ENCODE peak calls at places on chromosome X, in ten cellular contexts. B is progenitor cell of endocrine pancreas, V is fibroblast of mammary gland, P is cerebellar nuclear complex, M is omental fat pad, X is HuH-7.5, Y is cardiac fibroblast, H is brain microvascular endothelial cell, D is AG08396, T is NCI-H1694 treated with DMSO at 0.1 percent for 48 hours. G is an unnamed sample.

GRCh38 chrX:72021975-72022374 is 109.7 kb downstream of the RTL5 start:
- DNase-seq in H (no peak), T (peak), P (no peak), B (no peak), V (peak), X (no peak), D (no peak), Y (no peak), M (no peak), G (no peak)

GRCh38 chrX:47991263-47992092 is 12.3 kb downstream of the ZNF182 start:
- DNase-seq in B (no peak), H (peak), X (no peak), D (no peak), P (no peak), T (no peak), Y (peak), M (no peak), V (peak), G (no peak)

GRCh38 chrX:53438174-53438831 is 4.1 kb upstream of the HSD17B10 start:
- DNase-seq in P (no peak), X (no peak), T (no peak), M (no peak), H (no peak), D (no peak), V (no peak), B (no peak), Y (no peak), G (no peak)

GRCh38 chrX:153824348-153824747 is 6.0 kb downstream of the PDZD4 start:
- DNase-seq in D (peak), V (no peak), H (no peak), T (no peak), B (no peak), P (no peak), X (no peak), M (no peak), Y (no peak), G (no peak)

GRCh38 chrX:112147206-112147605 is 64.6 kb upstream of the TRPC5 start:
- DNase-seq in B (peak), T (peak), H (no peak), X (no peak), M (no peak), P (no peak), Y (no peak), D (peak), V (peak), G (no peak)

GRCh38 chrX:123570011-123570590 is 162.8 kb downstream of the THOC2 start:
- DNase-seq in D (no peak), V (no peak), Y (no peak), M (no peak), P (no peak), H (no peak), T (no peak), X (no peak), B (no peak), G (no peak)

GRCh38 chrX:150482537-150483217 is 85.7 kb upstream of the MTM1 start:
- DNase-seq in X (peak), T (no peak), H (peak), B (no peak), D (peak), V (peak), P (no peak), M (peak), Y (peak), G (peak)

GRCh38 chrX:11792461-11793421 is 34.7 kb downstream of the MSL3 start:
- DNase-seq in P (no peak), B (no peak), M (no peak), V (no peak), H (no peak), T (no peak), D (no peak), X (no peak), Y (no peak), G (peak)